ENCODE peak calls at places on chromosomes 13 and 19, in four cellular contexts. One of them, this sample, is unnamed.

GRCh38 chr19:35618857-35619256 is 6.3 kb downstream of the HAUS5 start:
- DNase-seq in pancreas: no peak
- DNase-seq in endothelial cell: no peak
- DNase-seq in nephron progenitor cell: no peak
- DNase-seq in this sample: no peak

GRCh38 chr19:4878491-4878968 is 11.1 kb upstream of the PLIN3 start:
- DNase-seq in endothelial cell: no peak
- DNase-seq in pancreas: peak
- DNase-seq in nephron progenitor cell: peak
- DNase-seq in this sample: no peak

GRCh38 chr19:8506402-8506957 is 4.0 kb upstream of the PRAM1 start:
- DNase-seq in pancreas: peak
- DNase-seq in endothelial cell: no peak
- DNase-seq in nephron progenitor cell: no peak
- DNase-seq in this sample: no peak

GRCh38 chr13:24747248-24748151 is 16.5 kb upstream of the RNF17 start:
- DNase-seq in nephron progenitor cell: peak
- DNase-seq in pancreas: no peak
- DNase-seq in endothelial cell: peak
- DNase-seq in this sample: peak

GRCh38 chr19:33464010-33464732 is 57.4 kb downstream of the PEPD start:
- DNase-seq in pancreas: no peak
- DNase-seq in nephron progenitor cell: no peak
- DNase-seq in endothelial cell: no peak
- DNase-seq in this sample: no peak

GRCh38 chr13:29543230-29544215 is 52.0 kb downstream of the SLC7A1 start:
- DNase-seq in pancreas: no peak
- DNase-seq in nephron progenitor cell: no peak
- DNase-seq in endothelial cell: no peak
- DNase-seq in this sample: peak

GRCh38 chr19:9847087-9847671 is 12.1 kb downstream of the PIN1 start:
- DNase-seq in pancreas: no peak
- DNase-seq in endothelial cell: peak
- DNase-seq in nephron progenitor cell: peak
- DNase-seq in this sample: peak

GRCh38 chr19:56167064-56167578 is 8.7 kb upstream of the GALP start:
- DNase-seq in endothelial cell: no peak
- DNase-seq in nephron progenitor cell: peak
- DNase-seq in pancreas: no peak
- DNase-seq in this sample: no peak

GRCh38 chr19:12646551-12646950 is 20.0 kb downstream of the MAN2B1 start:
- DNase-seq in pancreas: no peak
- DNase-seq in nephron progenitor cell: no peak
- DNase-seq in endothelial cell: no peak
- DNase-seq in this sample: no peak

GRCh38 chr13:107937841-107938240 is 277.5 kb downstream of the LIG4 start:
- DNase-seq in pancreas: no peak
- DNase-seq in endothelial cell: no peak
- DNase-seq in nephron progenitor cell: no peak
- DNase-seq in this sample: no peak

DNA sequence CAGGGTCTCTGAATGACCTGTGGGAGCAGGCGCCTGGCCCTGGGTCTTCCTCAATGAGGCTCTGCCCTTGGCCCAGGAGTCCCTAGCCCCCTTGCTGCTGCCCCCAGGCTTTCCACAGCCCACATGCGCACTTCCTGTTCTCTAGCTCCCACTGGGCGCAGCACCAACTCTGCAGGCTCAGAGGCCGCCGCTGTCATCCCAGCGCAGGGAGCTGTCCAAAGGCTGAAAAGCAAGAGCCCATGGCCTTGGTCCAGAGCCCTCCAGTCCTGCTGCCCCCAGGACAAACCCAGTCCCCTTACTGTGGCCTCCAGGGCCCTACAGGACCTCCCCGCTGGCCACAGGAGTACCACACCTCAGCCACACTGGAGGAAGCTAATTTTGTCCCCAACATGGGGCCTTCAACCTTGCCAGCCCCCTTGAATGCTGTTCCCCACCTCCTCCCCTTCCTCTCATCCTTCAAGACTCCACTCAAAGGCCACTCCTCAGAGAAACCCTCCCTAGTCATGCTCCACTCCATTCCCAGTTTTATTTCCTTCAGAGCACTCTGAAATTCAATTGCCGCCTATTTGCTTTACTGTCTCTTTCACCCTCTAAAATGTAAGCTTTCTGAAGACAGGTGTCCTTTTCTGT is 8.0 kb upstream of the POU2F2 start:
- DNase-seq in pancreas: peak
- DNase-seq in nephron progenitor cell: peak
- DNase-seq in endothelial cell: peak
- DNase-seq in this sample: no peak
- TF ChIP-seq CTCF in pancreas: no peak
- TF ChIP-seq CTCF in nephron progenitor cell: no peak
- TF ChIP-seq CTCF in endothelial cell: no peak
- TF ChIP-seq CTCF in this sample: no peak

GRCh38 chr19:628168-628567 is 5.2 kb downstream of the POLRMT start:
- DNase-seq in endothelial cell: no peak
- DNase-seq in pancreas: no peak
- DNase-seq in nephron progenitor cell: peak
- DNase-seq in this sample: no peak
- TF ChIP-seq CTCF in endothelial cell: peak
- TF ChIP-seq CTCF in pancreas: no peak
- TF ChIP-seq CTCF in nephron progenitor cell: no peak
- TF ChIP-seq CTCF in this sample: no peak

GRCh38 chr13:103788061-103788652 is 721.9 kb upstream of the SLC10A2 start:
- DNase-seq in endothelial cell: peak
- DNase-seq in nephron progenitor cell: peak
- DNase-seq in pancreas: no peak
- DNase-seq in this sample: no peak
- TF ChIP-seq CTCF in endothelial cell: peak
- TF ChIP-seq CTCF in nephron progenitor cell: no peak
- TF ChIP-seq CTCF in pancreas: no peak
- TF ChIP-seq CTCF in this sample: no peak

GRCh38 chr13:45417790-45418534 is at the start of gene SLC25A30:
- DNase-seq in endothelial cell: peak
- DNase-seq in nephron progenitor cell: peak
- DNase-seq in pancreas: peak
- DNase-seq in this sample: peak
- TF ChIP-seq CTCF in endothelial cell: no peak
- TF ChIP-seq CTCF in nephron progenitor cell: no peak
- TF ChIP-seq CTCF in pancreas: no peak
- TF ChIP-seq CTCF in this sample: no peak

GRCh38 chr13:26132756-26133155 is 80.9 kb upstream of the SHISA2 start:
- DNase-seq in endothelial cell: no peak
- DNase-seq in pancreas: no peak
- DNase-seq in nephron progenitor cell: no peak
- DNase-seq in this sample: no peak
- TF ChIP-seq CTCF in endothelial cell: no peak
- TF ChIP-seq CTCF in pancreas: no peak
- TF ChIP-seq CTCF in nephron progenitor cell: no peak
- TF ChIP-seq CTCF in this sample: no peak

GRCh38 chr19:51111606-51112005 is 3.4 kb upstream of the CTU1 start:
- DNase-seq in nephron progenitor cell: peak
- DNase-seq in pancreas: no peak
- DNase-seq in endothelial cell: peak
- DNase-seq in this sample: peak
- TF ChIP-seq CTCF in nephron progenitor cell: peak
- TF ChIP-seq CTCF in pancreas: no peak
- TF ChIP-seq CTCF in endothelial cell: peak
- TF ChIP-seq CTCF in this sample: peak

GRCh38 chr19:741506-742131 is 9.3 kb upstream of the MISP start:
- DNase-seq in pancreas: no peak
- DNase-seq in endothelial cell: peak
- DNase-seq in nephron progenitor cell: no peak
- DNase-seq in this sample: no peak
- TF ChIP-seq CTCF in pancreas: no peak
- TF ChIP-seq CTCF in endothelial cell: no peak
- TF ChIP-seq CTCF in nephron progenitor cell: peak
- TF ChIP-seq CTCF in this sample: no peak

GRCh38 chr19:7258840-7259395 is 35.3 kb downstream of the INSR start:
- DNase-seq in endothelial cell: no peak
- DNase-seq in pancreas: no peak
- DNase-seq in nephron progenitor cell: no peak
- DNase-seq in this sample: no peak

GRCh38 chr19:7255631-7256030 is 38.6 kb downstream of the INSR start:
- DNase-seq in nephron progenitor cell: no peak
- DNase-seq in pancreas: no peak
- DNase-seq in endothelial cell: no peak
- DNase-seq in this sample: no peak

GRCh38 chr19:7260161-7260560 is 34.1 kb downstream of the INSR start:
- DNase-seq in endothelial cell: no peak
- DNase-seq in nephron progenitor cell: no peak
- DNase-seq in pancreas: no peak
- DNase-seq in this sample: no peak

GRCh38 chr19:7257148-7258041 is 36.8 kb downstream of the INSR start:
- DNase-seq in endothelial cell: no peak
- DNase-seq in pancreas: peak
- DNase-seq in nephron progenitor cell: no peak
- DNase-seq in this sample: peak

GRCh38 chr19:7258042-7258839 is 36.0 kb downstream of the INSR start:
- DNase-seq in endothelial cell: no peak
- DNase-seq in nephron progenitor cell: no peak
- DNase-seq in pancreas: no peak
- DNase-seq in this sample: no peak
- TF ChIP-seq CTCF in endothelial cell: no peak
- TF ChIP-seq CTCF in nephron progenitor cell: no peak
- TF ChIP-seq CTCF in pancreas: no peak
- TF ChIP-seq CTCF in this sample: no peak

This sample was measured in Calu3.